ENCODE peak calls at places on chromosomes 1 and 21, in four cellular contexts. K is lower leg skin, B is astrocyte of the spinal cord, G is keratinocyte. Y is an unnamed sample.

GRCh38 chr1:81876901-81877750 is 76.4 kb downstream of the ADGRL2 start:
- DNase-seq in K (no peak), B (peak; percentile 72), G (no peak), Y (peak; percentile 22)

GRCh38 chr1:12450831-12451559 is 167.0 kb downstream of the DHRS3 start:
- DNase-seq in K (no peak), B (no peak), G (no peak), Y (no peak)

GRCh38 chr1:170073893-170074249 is 624 bp downstream of the KIFAP3 start:
- DNase-seq in K (no peak), B (no peak), G (no peak), Y (no peak)

GRCh38 chr1:106831511-106831910 is 225.0 kb upstream of the PRMT6 start:
- DNase-seq in K (no peak), B (no peak), G (no peak), Y (peak; percentile 1)

GRCh38 chr1:53043271-53043670 is 18.7 kb upstream of the PODN start:
- DNase-seq in K (no peak), B (peak; percentile 64), G (no peak), Y (peak; percentile 92)

GRCh38 chr1:205672395-205672889 is 7.9 kb downstream of the SLC45A3 start:
- DNase-seq in K (no peak), B (no peak), G (no peak), Y (no peak)

GRCh38 chr1:201719812-201720521 is 109.0 kb upstream of the IPO9 start:
- DNase-seq in K (peak; percentile 81), B (peak; percentile 86), G (no peak), Y (peak; percentile 88)

GRCh38 chr1:32464191-32464715 is 619 bp upstream of the ZBTB8B start:
- DNase-seq in K (no peak), B (peak; percentile 5), G (no peak), Y (no peak)

GRCh38 chr1:164559342-164560070 is 522 bp downstream of the PBX1 start:
- DNase-seq in K (peak; percentile 22), B (peak; percentile 54), G (no peak), Y (no peak)

GRCh38 chr1:223341111-223341510 is 22.9 kb downstream of the SUSD4 start:
- DNase-seq in K (no peak), B (peak; percentile 37), G (no peak), Y (peak; percentile 59)

GRCh38 chr1:113519561-113519960 is 129.2 kb downstream of the MAGI3 start:
- DNase-seq in K (no peak), B (no peak), G (no peak), Y (peak; percentile 61)

GRCh38 chr1:6210606-6211355 is 4.9 kb downstream of the RNF207 start:
- DNase-seq in K (no peak), B (no peak), G (no peak), Y (no peak)

DNA sequence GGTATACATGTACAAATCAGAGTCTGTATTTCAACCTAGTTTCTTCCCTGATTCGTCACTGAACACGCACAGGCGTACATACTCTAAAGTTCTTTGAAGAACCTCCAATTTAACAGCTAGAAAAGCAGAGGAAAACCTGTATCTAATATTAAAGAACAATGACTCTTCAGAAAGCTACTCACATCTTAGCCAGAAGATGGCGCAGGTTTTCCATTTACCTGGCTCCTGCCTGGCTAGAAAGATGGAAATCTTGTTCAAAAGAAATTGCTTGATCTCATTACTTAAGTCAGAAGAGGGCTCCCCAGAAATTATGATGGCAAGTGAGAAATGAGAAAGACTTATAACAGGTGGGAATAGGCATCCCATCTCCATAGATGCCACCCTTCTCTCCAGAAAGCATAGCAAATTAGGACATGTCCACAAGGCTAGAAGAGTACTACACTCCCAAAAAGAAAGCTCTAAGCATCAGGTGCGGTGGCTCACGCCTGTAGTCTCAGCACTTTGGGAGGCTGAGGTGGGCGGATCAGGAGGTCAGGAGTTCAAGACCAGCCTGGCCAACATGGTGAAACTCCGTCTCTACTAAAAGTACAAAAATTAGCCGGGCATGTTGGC is 19.0 kb upstream of the L1TD1 start:
- DNase-seq in K (peak; percentile 42), B (peak; percentile 58), G (no peak), Y (peak; percentile 43)
- TF ChIP-seq CTCF in K (no peak), B (peak; percentile 76), G (peak; percentile 77), Y (peak; percentile 91)

GRCh38 chr1:31065310-31066217 is at the start of gene PUM1:
- DNase-seq in K (peak; percentile 96), B (peak; percentile 98), G (peak; percentile 93), Y (peak; percentile 96)

GRCh38 chr1:31064115-31064514 is 1.4 kb downstream of the PUM1 start:
- DNase-seq in K (no peak), B (peak; percentile 33), G (no peak), Y (no peak)

GRCh38 chr1:31064685-31065309 is 720 bp downstream of the PUM1 start:
- DNase-seq in K (no peak), B (peak; percentile 31), G (no peak), Y (no peak)

GRCh38 chr1:31063636-31064035 is 1.9 kb downstream of the PUM1 start:
- DNase-seq in K (no peak), B (peak; percentile 34), G (no peak), Y (no peak)

GRCh38 chr1:31062867-31063380 is 2.6 kb downstream of the PUM1 start:
- DNase-seq in K (no peak), B (peak; percentile 8), G (no peak), Y (no peak)
- H3K4me3 ChIP-seq in K (no peak overlapping the region), B (peak overlapping the region; percentile 70), G (peak overlapping the region; percentile 82), Y (peak overlapping the region; percentile 92)

DNA sequence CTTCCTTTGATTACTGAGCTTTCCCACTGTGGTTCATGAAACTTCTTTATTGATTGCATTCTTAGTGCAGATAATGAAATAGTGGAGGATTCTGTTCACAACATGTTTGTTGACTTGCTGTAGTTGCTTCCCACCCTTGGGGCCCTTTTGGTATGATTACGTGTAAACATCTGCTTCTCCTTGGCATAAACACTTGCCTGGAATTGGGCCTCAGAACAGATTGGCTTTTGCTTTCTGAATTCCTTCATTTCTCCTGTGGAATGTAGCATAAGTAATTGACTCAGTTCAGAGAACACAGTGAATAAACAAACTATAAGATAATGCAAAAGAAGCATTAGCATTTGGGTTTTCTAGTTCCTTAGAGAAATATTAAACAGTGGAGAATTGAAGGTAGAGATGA is 59.5 kb upstream of the LAMC2 start:
- DNase-seq in K (peak; percentile 49), B (no peak), G (no peak), Y (peak; percentile 93)
- TF ChIP-seq CTCF in K (no peak), B (no peak), G (no peak), Y (no peak)

DNA sequence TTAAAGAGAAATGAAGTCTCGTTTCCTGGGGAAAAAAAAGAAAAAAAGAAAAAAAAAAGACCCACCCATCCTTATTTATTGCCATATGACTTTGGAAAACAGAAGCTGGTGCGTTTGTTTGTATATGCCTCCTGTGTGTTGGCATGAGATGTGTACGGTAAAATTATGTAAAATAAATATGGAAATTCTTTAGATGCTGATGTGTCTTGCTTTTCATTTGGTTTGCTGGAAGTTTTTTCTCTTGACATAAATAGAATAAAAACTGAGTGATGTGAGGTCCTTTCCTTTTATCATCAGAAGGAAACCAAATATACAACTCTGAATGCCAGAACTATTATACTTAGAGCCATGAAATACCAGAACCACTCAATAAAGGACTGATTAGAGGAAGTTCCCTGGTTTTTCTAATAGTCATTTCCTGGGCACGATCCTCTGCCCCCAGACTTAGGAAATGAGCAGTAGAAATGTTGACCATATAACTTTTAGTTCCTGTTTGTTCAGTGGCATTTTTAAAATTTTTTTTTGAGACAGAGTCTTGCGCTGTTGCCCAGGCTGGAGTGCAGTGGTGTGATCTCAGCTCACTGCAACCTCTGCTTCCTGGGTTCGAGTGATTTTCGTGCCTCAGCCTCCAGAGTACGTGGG is 48.8 kb downstream of the LHX4 start:
- DNase-seq in K (no peak), B (no peak), G (no peak), Y (no peak)
- H3K4me3 ChIP-seq in K (no peak overlapping the region), B (no peak overlapping the region), G (no peak overlapping the region), Y (no peak overlapping the region)

DNA sequence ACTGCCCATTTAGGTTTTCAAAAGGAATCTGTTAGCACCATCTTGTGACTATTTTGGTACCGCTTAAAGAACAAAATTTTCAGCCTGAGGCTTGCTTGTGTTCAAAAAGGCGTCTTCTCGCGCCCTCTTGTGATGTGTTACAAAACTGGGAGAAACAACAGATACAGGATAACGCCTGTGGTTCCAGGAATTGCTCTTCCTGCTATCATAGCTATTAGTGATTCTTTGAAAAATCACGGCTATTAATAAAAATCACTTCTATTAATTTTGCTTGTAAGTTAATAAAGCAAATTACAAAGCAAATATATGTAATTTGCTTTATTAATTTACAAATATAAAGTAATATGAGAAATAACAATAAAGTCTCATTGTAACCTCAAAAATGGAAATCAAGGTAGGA is 82.2 kb upstream of the ABCD3 start:
- DNase-seq in K (peak; percentile 83), B (peak; percentile 94), G (peak; percentile 84), Y (peak; percentile 93)
- TF ChIP-seq CTCF in K (peak; percentile 60), B (peak; percentile 80), G (peak; percentile 70), Y (peak; percentile 96)

GRCh38 chr1:220876511-220877347 is 2.5 kb upstream of the HLX start:
- DNase-seq in K (no peak), B (peak; percentile 55), G (no peak), Y (no peak)
- H3K4me3 ChIP-seq in K (no peak overlapping the region), B (no peak overlapping the region), G (no peak overlapping the region), Y (no peak overlapping the region)

GRCh38 chr21:39086547-39086946 is 96.7 kb downstream of the PSMG1 start:
- DNase-seq in K (no peak), B (no peak), G (no peak), Y (no peak)
- TF ChIP-seq CTCF in K (no peak), B (peak; percentile 16), G (no peak), Y (peak; percentile 10)

GRCh38 chr1:18921506-18922251 is 19.3 kb upstream of the ALDH4A1 start:
- DNase-seq in K (no peak), B (no peak), G (no peak), Y (no peak)
- H3K4me3 ChIP-seq in K (no peak overlapping the region), B (no peak overlapping the region), G (no peak overlapping the region), Y (no peak overlapping the region)

GRCh38 chr1:243475966-243476365 is 220.1 kb downstream of the SDCCAG8 start:
- DNase-seq in K (no peak), B (peak; percentile 73), G (no peak), Y (peak; percentile 34)
- TF ChIP-seq CTCF in K (no peak), B (peak; percentile 60), G (no peak), Y (peak; percentile 22)

GRCh38 chr1:51867479-51868232 is 10.9 kb downstream of the NRDC start:
- DNase-seq in K (no peak), B (no peak), G (no peak), Y (no peak)

GRCh38 chr1:51875291-51875772 is 3.2 kb downstream of the NRDC start:
- DNase-seq in K (no peak), B (no peak), G (no peak), Y (no peak)

GRCh38 chr1:51875836-51876235 is 2.7 kb downstream of the NRDC start:
- DNase-seq in K (no peak), B (no peak), G (no peak), Y (no peak)

GRCh38 chr1:51871351-51871975 is 7.1 kb downstream of the NRDC start:
- DNase-seq in K (no peak), B (no peak), G (no peak), Y (no peak)

GRCh38 chr1:51870603-51871350 is 7.8 kb downstream of the NRDC start:
- DNase-seq in K (no peak), B (no peak), G (no peak), Y (no peak)
- H3K4me3 ChIP-seq in K (no peak overlapping the region), B (no peak overlapping the region), G (no peak overlapping the region), Y (no peak overlapping the region)

Y was measured in AG10803.